ENCODE peak calls at places on chromosome 22, in seven cellular contexts. G is neuronal stem cell, Y is GM12878, I is endothelial cell of umbilical vein, M is GM23338, C is neural progenitor cell, U is PC-9. E is an unnamed sample.

GRCh38 chr22:45891021-45891421 is 85.9 kb downstream of the WNT7B start:
- DNase-seq in G (no peak), Y (no peak), I (no peak), M (peak; percentile 66), C (no peak), U (no peak), E (no peak)

GRCh38 chr22:46828323-46829139 is 66.1 kb downstream of the TBC1D22A start:
- DNase-seq in G (no peak), Y (no peak), I (no peak), M (no peak), C (no peak), U (no peak), E (no peak)

GRCh38 chr22:50171319-50171964 is 911 bp downstream of the PANX2 start:
- DNase-seq in G (no peak), Y (no peak), I (no peak), M (peak; percentile 18), C (no peak), U (no peak), E (no peak)

GRCh38 chr22:50274311-50274710 is 4.1 kb upstream of the MAPK11 start:
- DNase-seq in G (no peak), Y (no peak), I (peak; percentile 30), M (peak; percentile 60), C (peak; percentile 81), U (peak; percentile 58), E (no peak)

GRCh38 chr22:18954333-18954732 is 18.2 kb upstream of the PRODH start:
- DNase-seq in G (peak; percentile 65), Y (no peak), I (peak; percentile 46), M (peak; percentile 79), C (peak; percentile 81), U (peak; percentile 63), E (peak; percentile 87)

GRCh38 chr22:43152355-43153071 is 1.2 kb downstream of the TSPO start:
- DNase-seq in G (no peak), Y (no peak), I (peak; percentile 67), M (no peak), C (no peak), U (peak; percentile 71), E (no peak)

GRCh38 chr22:41883400-41883799 is 31.5 kb downstream of the SHISA8 start:
- DNase-seq in G (no peak), Y (no peak), I (no peak), M (no peak), C (no peak), U (no peak), E (no peak)

GRCh38 chr22:43005106-43005505 is 9.8 kb downstream of the PACSIN2 start:
- DNase-seq in G (no peak), Y (no peak), I (no peak), M (no peak), C (no peak), U (no peak), E (no peak)

GRCh38 chr22:46934746-46935491 is 172.5 kb downstream of the TBC1D22A start:
- DNase-seq in G (no peak), Y (peak; percentile 17), I (peak; percentile 81), M (no peak), C (no peak), U (peak; percentile 57), E (no peak)

GRCh38 chr22:47627561-47628253 is 865.3 kb downstream of the TBC1D22A start:
- DNase-seq in G (no peak), Y (no peak), I (no peak), M (no peak), C (no peak), U (no peak), E (no peak)

GRCh38 chr22:17719911-17720310 is 54.4 kb downstream of the BID start:
- DNase-seq in G (no peak), Y (no peak), I (no peak), M (no peak), C (no peak), U (no peak), E (no peak)
- H2AFZ ChIP-seq in G (no peak overlapping the region), Y (no peak overlapping the region), I (no peak overlapping the region), M (no peak overlapping the region), C (no peak overlapping the region), U (no peak overlapping the region), E (no peak overlapping the region)

GRCh38 chr22:39250838-39251237 is 6.1 kb upstream of the PDGFB start:
- DNase-seq in G (no peak), Y (no peak), I (no peak), M (peak; percentile 68), C (no peak), U (no peak), E (no peak)

GRCh38 chr22:39253427-39254070 is 8.8 kb upstream of the PDGFB start:
- DNase-seq in G (no peak), Y (no peak), I (peak; percentile 92), M (peak; percentile 50), C (no peak), U (peak; percentile 84), E (no peak)

GRCh38 chr22:39254122-39254521 is 9.3 kb upstream of the PDGFB start:
- DNase-seq in G (no peak), Y (no peak), I (no peak), M (no peak), C (no peak), U (peak; percentile 21), E (no peak)

GRCh38 chr22:39251762-39252460 is 7.1 kb upstream of the PDGFB start:
- DNase-seq in G (no peak), Y (no peak), I (no peak), M (no peak), C (no peak), U (peak; percentile 62), E (no peak)

DNA sequence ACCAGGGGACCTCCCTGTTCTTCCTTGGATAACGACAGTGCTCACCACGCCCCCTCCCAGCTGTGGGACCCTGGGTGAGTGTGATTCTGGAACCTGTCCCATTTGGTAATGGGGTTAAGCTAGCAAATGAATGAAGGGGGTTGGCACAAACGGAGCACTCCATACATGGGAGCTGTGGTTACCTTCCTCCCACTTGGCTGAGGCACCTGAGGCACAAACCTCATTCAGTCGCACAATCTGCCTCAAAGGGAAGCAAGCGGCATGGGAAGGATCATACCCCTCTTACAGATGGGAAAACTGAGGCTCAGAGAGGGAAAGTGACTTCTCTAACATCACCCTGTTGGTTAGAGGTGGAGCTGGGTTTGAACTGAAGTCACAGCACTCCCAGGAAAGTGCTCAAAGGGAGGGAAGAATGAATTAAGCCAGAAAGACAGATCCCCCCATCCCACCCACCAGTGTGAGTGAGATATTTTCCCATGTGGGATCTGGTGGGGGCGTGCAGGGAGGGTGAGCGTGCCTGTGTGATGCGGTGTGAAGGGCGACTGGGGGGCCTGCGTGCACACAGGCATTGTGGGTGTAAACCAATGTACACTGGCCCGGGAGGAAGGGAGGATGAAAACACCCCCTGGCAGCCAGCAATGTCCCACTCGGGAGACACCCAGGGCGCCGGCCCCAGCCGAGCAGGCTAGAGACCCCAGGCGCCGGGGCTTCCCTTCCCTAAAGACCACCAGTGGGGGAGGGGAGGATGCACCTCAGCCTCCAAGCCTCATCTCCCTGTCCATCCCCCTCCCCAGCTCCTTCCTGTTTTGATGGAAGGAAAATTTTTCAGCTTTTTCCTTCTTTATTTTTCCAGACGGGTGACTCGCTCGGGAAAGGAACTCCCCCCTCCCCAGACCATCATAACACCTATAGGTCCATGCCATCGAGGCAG is 7.9 kb upstream of the PDGFB start:
- DNase-seq in G (no peak), Y (no peak), I (peak; percentile 85), M (peak; percentile 72), C (no peak), U (no peak), E (no peak)
- H2AFZ ChIP-seq in G (no peak overlapping the region), Y (no peak overlapping the region), I (no peak overlapping the region), M (peak overlapping the region; percentile 80), C (no peak overlapping the region), U (no peak overlapping the region), E (no peak overlapping the region)

GRCh38 chr22:22751043-22751603 is 106.7 kb downstream of the GGTLC2 start:
- DNase-seq in G (no peak), Y (no peak), I (no peak), M (no peak), C (no peak), U (no peak), E (no peak)

GRCh38 chr22:22754268-22754657 is 109.8 kb downstream of the GGTLC2 start:
- DNase-seq in G (no peak), Y (no peak), I (no peak), M (no peak), C (no peak), U (no peak), E (no peak)

GRCh38 chr22:22753526-22754267 is 109.3 kb downstream of the GGTLC2 start:
- DNase-seq in G (peak; percentile 31), Y (no peak), I (peak; percentile 13), M (peak; percentile 86), C (peak; percentile 70), U (peak; percentile 17), E (peak; percentile 86)

GRCh38 chr22:22752199-22752555 is 107.8 kb downstream of the GGTLC2 start:
- DNase-seq in G (no peak), Y (no peak), I (no peak), M (no peak), C (no peak), U (no peak), E (no peak)

DNA sequence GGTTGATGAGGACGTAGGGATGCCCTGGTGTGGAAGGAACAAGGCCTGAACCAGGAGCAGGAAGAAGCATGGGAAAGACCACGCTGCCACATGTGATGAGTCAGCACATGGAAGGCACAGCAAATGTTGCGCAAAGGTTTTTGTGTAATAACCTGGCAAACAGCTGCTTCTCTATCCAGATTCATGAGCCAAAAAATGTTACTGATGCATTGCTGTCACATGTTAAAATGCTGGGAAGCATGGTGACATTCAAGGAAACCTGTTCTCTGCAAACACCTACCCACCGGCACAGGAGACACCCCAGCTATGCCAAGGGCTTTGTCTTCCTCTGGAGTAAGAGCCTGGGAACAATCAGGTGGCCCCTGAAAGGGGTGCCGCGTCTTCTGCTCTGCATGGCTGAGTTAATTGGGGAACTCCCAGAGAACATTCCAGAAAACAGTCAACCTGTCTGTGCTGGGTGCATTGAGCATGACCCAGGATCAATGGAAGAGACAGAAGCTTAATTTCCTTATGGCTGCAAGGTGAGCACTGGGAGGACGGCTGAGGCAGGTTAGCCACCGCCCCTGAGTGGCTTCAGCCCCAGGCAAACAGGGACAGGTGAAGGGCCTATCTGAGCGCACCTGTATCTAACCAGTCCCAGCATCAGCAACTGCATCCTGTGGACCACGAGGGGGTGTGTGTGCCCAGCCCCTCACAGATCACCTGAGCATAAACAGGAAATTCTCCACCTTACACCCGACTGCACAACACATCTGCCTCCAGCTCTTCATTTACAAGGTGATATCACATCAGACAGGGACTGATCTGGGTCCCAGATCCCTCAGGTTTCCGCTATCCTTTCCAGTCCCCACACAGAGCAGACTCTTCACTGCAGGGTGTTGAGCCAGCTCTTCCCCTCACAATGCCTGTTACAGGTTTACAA is 108.4 kb downstream of the GGTLC2 start:
- DNase-seq in G (no peak), Y (no peak), I (no peak), M (no peak), C (no peak), U (no peak), E (no peak)
- H2AFZ ChIP-seq in G (no peak overlapping the region), Y (no peak overlapping the region), I (no peak overlapping the region), M (no peak overlapping the region), C (no peak overlapping the region), U (no peak overlapping the region), E (no peak overlapping the region)

DNA sequence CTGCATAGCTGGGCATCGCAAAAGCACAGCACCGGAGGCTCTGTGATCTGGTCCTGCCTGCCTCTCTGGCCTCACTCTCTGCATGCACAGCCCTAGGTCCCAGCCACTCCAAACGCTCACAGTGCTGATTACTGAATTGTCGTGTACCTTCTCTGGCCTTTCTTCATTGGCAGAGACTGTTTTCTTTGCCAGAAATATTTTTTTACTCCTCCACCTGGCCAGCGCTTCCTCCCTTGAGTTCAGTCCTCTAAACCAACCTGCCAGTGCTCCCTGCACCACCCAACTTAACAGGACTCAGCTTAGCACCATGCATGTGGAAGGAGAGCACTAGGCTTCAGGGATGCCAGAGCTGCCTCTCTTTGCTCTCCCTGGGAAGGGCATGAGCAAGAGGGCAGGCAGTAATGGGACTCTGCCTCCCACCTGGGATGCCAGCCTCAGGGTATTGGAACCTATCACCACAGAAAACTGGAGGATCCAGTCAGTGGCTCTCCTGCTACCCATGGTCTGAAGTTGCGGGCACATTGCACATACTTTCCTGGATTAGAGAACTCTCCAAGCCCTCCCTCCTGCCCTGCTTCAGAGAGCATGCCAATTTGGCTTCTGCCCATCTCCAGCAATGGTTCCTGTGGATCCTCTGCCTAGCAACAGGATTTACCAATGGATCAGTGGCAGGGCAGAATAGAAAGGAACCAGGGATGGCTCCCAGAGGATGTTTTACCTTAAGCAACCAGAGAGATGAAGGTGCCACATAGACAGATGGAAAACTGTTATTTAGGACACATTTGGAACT is 37.0 kb upstream of the GNAZ start:
- DNase-seq in G (no peak), Y (no peak), I (no peak), M (no peak), C (no peak), U (no peak), E (no peak)
- H2AFZ ChIP-seq in G (no peak overlapping the region), Y (no peak overlapping the region), I (no peak overlapping the region), M (no peak overlapping the region), C (no peak overlapping the region), U (no peak overlapping the region), E (no peak overlapping the region)